ENCODE peak calls at places on chromosomes 12 and 14, in six cellular contexts. One of them, this sample, is unnamed.

GRCh38 chr12:49824416-49824815 is 3.8 kb downstream of the NCKAP5L start:
- DNase-seq in islet precursor cell: peak; percentile 50
- DNase-seq in stimulated activated CD8-positive, alpha-beta memory T cell treated with anti-CD3 and anti-CD28 coated beads, Interleukin-7, amount 100 ng/mL, for 4 hours: no peak
- DNase-seq in MCF 10A: no peak
- DNase-seq in T-cell: no peak
- DNase-seq in iPS DF 6.9: no peak
- DNase-seq in this sample: no peak

GRCh38 chr14:99681101-99681831 is 2.8 kb upstream of the CYP46A1 start:
- DNase-seq in islet precursor cell: peak; percentile 52
- DNase-seq in stimulated activated CD8-positive, alpha-beta memory T cell treated with anti-CD3 and anti-CD28 coated beads, Interleukin-7, amount 100 ng/mL, for 4 hours: no peak
- DNase-seq in MCF 10A: no peak
- DNase-seq in T-cell: no peak
- DNase-seq in iPS DF 6.9: no peak
- DNase-seq in this sample: no peak

GRCh38 chr12:47782372-47782770 is 9.3 kb downstream of the SLC48A1 start:
- DNase-seq in islet precursor cell: no peak
- DNase-seq in stimulated activated CD8-positive, alpha-beta memory T cell treated with anti-CD3 and anti-CD28 coated beads, Interleukin-7, amount 100 ng/mL, for 4 hours: no peak
- DNase-seq in MCF 10A: no peak
- DNase-seq in T-cell: no peak
- DNase-seq in iPS DF 6.9: no peak
- DNase-seq in this sample: no peak

GRCh38 chr12:9649532-9649940 is 20.0 kb upstream of the CLEC2D start:
- DNase-seq in islet precursor cell: peak; percentile 80
- DNase-seq in stimulated activated CD8-positive, alpha-beta memory T cell treated with anti-CD3 and anti-CD28 coated beads, Interleukin-7, amount 100 ng/mL, for 4 hours: no peak
- DNase-seq in MCF 10A: peak; percentile 60
- DNase-seq in T-cell: peak; percentile 38
- DNase-seq in iPS DF 6.9: no peak
- DNase-seq in this sample: peak; percentile 55

GRCh38 chr14:22836301-22837058 is at the start of gene MMP14:
- DNase-seq in islet precursor cell: peak; percentile 92
- DNase-seq in stimulated activated CD8-positive, alpha-beta memory T cell treated with anti-CD3 and anti-CD28 coated beads, Interleukin-7, amount 100 ng/mL, for 4 hours: no peak
- DNase-seq in MCF 10A: peak; percentile 78
- DNase-seq in T-cell: no peak
- DNase-seq in iPS DF 6.9: no peak
- DNase-seq in this sample: no peak

GRCh38 chr14:81727243-81727642 is 193.6 kb upstream of the SEL1L start:
- DNase-seq in islet precursor cell: no peak
- DNase-seq in stimulated activated CD8-positive, alpha-beta memory T cell treated with anti-CD3 and anti-CD28 coated beads, Interleukin-7, amount 100 ng/mL, for 4 hours: no peak
- DNase-seq in MCF 10A: peak; percentile 45
- DNase-seq in T-cell: no peak
- DNase-seq in iPS DF 6.9: no peak
- DNase-seq in this sample: no peak

GRCh38 chr14:34650786-34651584 is 21.0 kb upstream of the SNX6 start:
- DNase-seq in islet precursor cell: peak; percentile 80
- DNase-seq in stimulated activated CD8-positive, alpha-beta memory T cell treated with anti-CD3 and anti-CD28 coated beads, Interleukin-7, amount 100 ng/mL, for 4 hours: no peak
- DNase-seq in MCF 10A: peak; percentile 96
- DNase-seq in T-cell: no peak
- DNase-seq in iPS DF 6.9: no peak
- DNase-seq in this sample: no peak

GRCh38 chr12:57031228-57031670 is 14.9 kb upstream of the TAC3 start:
- DNase-seq in islet precursor cell: no peak
- DNase-seq in stimulated activated CD8-positive, alpha-beta memory T cell treated with anti-CD3 and anti-CD28 coated beads, Interleukin-7, amount 100 ng/mL, for 4 hours: no peak
- DNase-seq in MCF 10A: peak; percentile 81
- DNase-seq in T-cell: no peak
- DNase-seq in iPS DF 6.9: no peak
- DNase-seq in this sample: no peak

GRCh38 chr12:125143491-125143890 is 78.3 kb downstream of the AACS start:
- DNase-seq in islet precursor cell: no peak
- DNase-seq in stimulated activated CD8-positive, alpha-beta memory T cell treated with anti-CD3 and anti-CD28 coated beads, Interleukin-7, amount 100 ng/mL, for 4 hours: no peak
- DNase-seq in MCF 10A: no peak
- DNase-seq in T-cell: no peak
- DNase-seq in iPS DF 6.9: no peak
- DNase-seq in this sample: no peak

GRCh38 chr12:109719123-109720022 is 5.7 kb downstream of the FAM222A start:
- DNase-seq in islet precursor cell: peak; percentile 87
- DNase-seq in stimulated activated CD8-positive, alpha-beta memory T cell treated with anti-CD3 and anti-CD28 coated beads, Interleukin-7, amount 100 ng/mL, for 4 hours: no peak
- DNase-seq in MCF 10A: peak; percentile 16
- DNase-seq in T-cell: no peak
- DNase-seq in iPS DF 6.9: no peak
- DNase-seq in this sample: no peak